ENCODE peak calls at places on chromosomes 11 and 22, in five cellular contexts. Q is NB4, G is spleen, O is fibroblast of lung, H is body of pancreas. W is an unnamed sample.

GRCh38 chr11:87445002-87445401 is 407.3 kb downstream of the TMEM135 start:
- DNase-seq in G (no peak), H (no peak), O (no peak), Q (no peak), W (peak)

GRCh38 chr11:102005306-102005705 is 41.9 kb upstream of the CFAP300 start:
- DNase-seq in Q (no peak), G (no peak), O (no peak), H (no peak), W (no peak)

GRCh38 chr22:38843716-38844660 is at the start of gene NPTXR:
- DNase-seq in O (peak), H (peak), Q (peak), G (no peak), W (no peak)

GRCh38 chr11:46050065-46050464 is 71.2 kb downstream of the PHF21A start:
- DNase-seq in O (peak), Q (peak), H (peak), G (no peak), W (peak)

GRCh38 chr11:67029146-67029545 is 6.2 kb downstream of the SYT12 start:
- DNase-seq in O (no peak), H (no peak), Q (no peak), G (no peak), W (no peak)

GRCh38 chr11:46347637-46348311 is 511 bp downstream of the DGKZ start:
- DNase-seq in O (no peak), G (peak), Q (no peak), H (peak), W (no peak)

GRCh38 chr11:3169952-3170755 is 5.0 kb upstream of the OSBPL5 start:
- DNase-seq in G (peak), Q (no peak), O (no peak), H (no peak), W (no peak)

GRCh38 chr11:75103380-75104026 is 6.8 kb upstream of the OR2AT4 start:
- DNase-seq in Q (no peak), G (no peak), H (no peak), O (peak), W (no peak)

GRCh38 chr11:18485905-18486528 is 30.4 kb downstream of the LDHAL6A start:
- DNase-seq in H (no peak), G (no peak), Q (no peak), O (no peak), W (no peak)

GRCh38 chr22:44743804-44744211 is 8.6 kb upstream of the ARHGAP8 start:
- DNase-seq in H (no peak), O (no peak), G (no peak), Q (no peak), W (no peak)

GRCh38 chr11:44327730-44328691 is 18.1 kb upstream of the ALX4 start:
- DNase-seq in G (peak), H (no peak), O (no peak), Q (no peak), W (no peak)

GRCh38 chr22:36340621-36341020 is 47.1 kb downstream of the MYH9 start:
- DNase-seq in G (no peak), O (no peak), Q (no peak), H (no peak), W (no peak)

GRCh38 chr22:23073506-23074229 is 3.3 kb downstream of the GNAZ start:
- DNase-seq in G (peak), H (peak), Q (no peak), O (no peak), W (no peak)

GRCh38 chr11:10371926-10372641 is 67.2 kb downstream of the ADM start:
- DNase-seq in O (peak), H (no peak), Q (no peak), G (no peak), W (no peak)

GRCh38 chr11:102172127-102172848 is 62.0 kb downstream of the YAP1 start:
- DNase-seq in H (no peak), Q (no peak), G (no peak), O (peak), W (no peak)

GRCh38 chr11:95524328-95525036 is 265.1 kb downstream of the FAM76B start:
- DNase-seq in Q (no peak), H (no peak), O (no peak), G (no peak), W (no peak)

GRCh38 chr11:68333176-68333575 is 20.8 kb downstream of the LRP5 start:
- DNase-seq in G (no peak), Q (no peak), H (no peak), O (no peak), W (no peak)

GRCh38 chr11:68330700-68331337 is 18.4 kb downstream of the LRP5 start:
- DNase-seq in H (no peak), Q (no peak), G (no peak), O (no peak), W (no peak)

GRCh38 chr11:68329993-68330699 is 17.8 kb downstream of the LRP5 start:
- DNase-seq in Q (no peak), G (no peak), O (peak), H (peak), W (no peak)

GRCh38 chr11:68332186-68332585 is 19.8 kb downstream of the LRP5 start:
- DNase-seq in O (no peak), H (no peak), Q (no peak), G (no peak), W (no peak)

DNA sequence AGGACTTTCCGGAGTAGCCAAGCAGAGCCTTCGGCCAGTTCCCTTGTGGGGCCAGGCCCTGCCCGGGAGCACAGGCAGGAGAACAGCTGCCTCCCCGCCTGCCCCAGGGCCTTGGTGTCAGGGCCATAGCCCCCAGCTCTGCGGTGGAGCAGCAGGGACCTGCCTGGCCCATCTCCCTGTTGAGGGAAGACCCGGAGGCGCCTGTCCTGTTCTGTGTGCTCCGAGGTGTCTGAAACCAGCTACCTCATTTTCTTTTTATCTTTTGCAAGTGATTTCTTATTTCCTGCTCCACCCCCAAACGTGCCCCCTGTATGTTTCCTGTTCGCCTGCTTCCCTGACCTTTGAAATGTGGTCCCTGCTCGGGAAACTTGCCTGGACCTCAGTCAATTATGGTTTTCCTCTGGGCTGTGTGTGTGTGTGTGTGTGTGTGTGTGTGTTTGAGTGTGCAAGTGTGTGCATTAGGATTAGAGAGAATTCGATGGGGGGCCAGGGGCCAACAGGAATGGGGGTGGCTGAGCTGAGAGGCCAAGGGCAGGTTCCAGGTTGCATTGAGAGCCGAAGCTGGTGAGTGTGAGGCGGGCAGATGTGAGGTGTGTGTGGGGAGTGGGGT is 19.1 kb downstream of the LRP5 start:
- DNase-seq in G (no peak), O (no peak), Q (no peak), H (no peak), W (no peak)
- H3K4me3 ChIP-seq in G (no peak), O (no peak), Q (no peak), H (no peak), W (no peak)

GRCh38 chr11:72333657-72334056 is 89.7 kb upstream of the PHOX2A start:
- DNase-seq in H (no peak), Q (peak), G (no peak), O (peak), W (no peak)

GRCh38 chr11:72330131-72330727 is 86.3 kb upstream of the PHOX2A start:
- DNase-seq in G (no peak), H (no peak), O (no peak), Q (no peak), W (no peak)

GRCh38 chr11:72331761-72332160 is 87.8 kb upstream of the PHOX2A start:
- DNase-seq in Q (peak), G (no peak), H (no peak), O (no peak), W (no peak)

GRCh38 chr11:72326151-72326842 is 82.3 kb upstream of the PHOX2A start:
- DNase-seq in H (no peak), Q (no peak), G (no peak), O (peak), W (no peak)

GRCh38 chr11:72328366-72329224 is 84.6 kb upstream of the PHOX2A start:
- DNase-seq in O (peak), Q (no peak), G (no peak), H (no peak), W (peak)
- TF ChIP-seq CTCF in O (no peak), Q (no peak), G (no peak), H (no peak), W (peak)

DNA sequence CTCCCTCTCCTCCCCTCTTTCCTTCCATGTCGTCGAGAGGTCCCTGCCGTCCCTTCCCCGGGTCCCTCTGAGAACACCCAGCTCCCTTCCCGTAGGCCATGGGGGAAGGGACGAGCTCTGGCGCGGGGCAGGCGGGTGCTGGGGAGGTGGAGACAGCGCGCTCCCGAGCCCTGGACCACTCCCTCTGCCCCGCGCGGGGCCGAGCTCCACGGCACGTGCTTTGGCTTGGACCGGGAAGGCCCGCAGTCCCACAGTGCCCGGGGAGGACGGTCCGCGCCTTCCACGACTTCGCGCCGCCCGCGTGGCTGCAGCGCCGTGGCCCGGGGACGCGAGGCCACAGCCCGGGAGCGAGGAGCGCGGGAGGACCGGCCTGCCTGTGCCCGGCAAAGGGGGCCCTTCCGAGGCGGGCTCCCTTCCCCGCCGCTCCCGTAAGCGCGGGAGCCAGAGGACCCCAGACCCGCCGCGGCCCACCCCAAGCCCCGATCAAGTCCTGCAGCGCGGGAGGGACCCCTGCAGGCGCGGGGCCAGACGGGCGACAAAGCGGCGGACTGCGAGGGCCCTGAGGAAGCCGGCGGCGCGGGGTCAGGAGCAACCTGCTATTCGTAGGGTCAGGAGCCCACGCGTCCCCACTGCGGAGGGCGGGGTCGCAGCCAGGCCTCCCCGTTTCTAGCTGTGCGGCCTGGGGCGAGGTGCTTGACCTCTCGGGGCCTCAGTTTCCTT is 110.4 kb downstream of the WNT7B start:
- DNase-seq in G (peak), H (no peak), O (no peak), Q (no peak), W (no peak)
- H3K4me3 ChIP-seq in G (no peak), H (no peak), O (no peak), Q (no peak), W (peak)

DNA sequence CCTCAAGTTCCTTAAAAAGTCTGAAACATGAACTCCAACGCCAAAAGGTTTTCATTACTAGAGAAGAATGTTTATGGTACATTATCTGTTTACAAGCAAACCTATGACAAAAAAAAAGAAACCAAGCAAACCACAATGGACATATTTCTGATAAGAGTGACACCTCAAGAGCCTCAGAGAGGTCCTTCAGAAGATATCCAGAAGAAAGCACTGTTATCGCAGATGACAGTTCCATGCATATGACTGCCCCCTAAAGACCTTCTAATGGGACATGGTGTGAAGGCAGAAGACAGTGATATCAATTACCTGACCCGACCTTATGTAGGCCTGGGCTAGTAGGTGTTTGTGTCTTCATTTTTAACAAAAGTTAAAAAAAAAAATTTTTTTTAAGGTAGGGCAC is 3.1 kb downstream of the HDHD5 start:
- DNase-seq in O (no peak), G (no peak), Q (peak), H (no peak), W (no peak)
- TF ChIP-seq CTCF in O (no peak), G (no peak), Q (no peak), H (no peak), W (no peak)

DNA sequence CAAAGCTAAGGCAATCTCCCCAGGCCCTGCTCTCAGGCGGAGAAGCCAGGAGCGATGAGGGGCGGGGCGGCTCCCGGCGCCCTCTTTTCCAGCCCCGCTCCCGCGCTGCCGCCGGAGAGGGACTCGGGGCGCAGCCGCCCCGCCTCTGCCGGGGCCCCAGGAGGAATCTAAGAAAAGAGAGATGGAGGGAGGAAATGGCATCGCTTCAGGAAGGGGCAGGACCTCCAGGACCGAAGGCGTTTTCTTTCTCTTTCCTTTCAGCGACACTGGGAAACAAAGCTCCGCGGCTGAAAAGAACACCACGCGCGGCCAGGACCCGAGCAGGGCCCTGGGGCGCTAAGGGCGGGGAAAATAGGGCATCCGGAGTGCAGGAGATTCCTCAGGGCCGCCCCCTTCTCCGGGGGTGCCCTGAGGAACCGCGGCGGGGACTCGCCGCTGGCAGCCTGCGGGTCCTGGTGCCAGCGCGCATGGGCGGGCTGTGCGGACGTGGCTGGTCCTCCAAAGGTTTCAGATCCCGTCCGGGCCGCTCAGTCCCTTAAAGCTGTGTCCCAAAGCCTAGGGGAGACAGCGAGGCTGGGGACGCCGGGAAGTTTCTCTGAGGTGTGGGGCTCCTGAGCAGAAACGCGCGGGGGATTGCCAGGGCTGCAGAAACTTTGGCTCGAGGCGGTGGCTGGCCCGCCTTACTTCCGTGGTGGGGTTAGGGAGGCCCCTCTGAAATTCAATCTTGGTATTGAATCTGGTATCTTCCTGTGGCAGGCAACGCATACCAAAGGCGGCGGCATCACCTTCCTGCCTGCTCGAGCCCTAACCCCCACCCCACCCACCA is 2.8 kb upstream of the BSX start:
- DNase-seq in O (peak), G (no peak), H (peak), Q (no peak), W (no peak)
- H3K4me3 ChIP-seq in O (peak), G (peak), H (peak), Q (no peak), W (peak)

W was measured in astrocyte of the cerebellum.